ENCODE peak calls at places on chromosomes 11 and 22, in ten cellular contexts. T is cardiac muscle cell; V is CD8-positive, alpha-beta T cell; B is natural killer cell; C is upper lobe of right lung; J is coronary artery; A is left lung; K is IMR-90; H is cardiac fibroblast; U is left ventricle myocardium inferior. Z is an unnamed sample.

GRCh38 chr22:22531770-22532546 is 11.9 kb upstream of the ZNF280A start:
- DNase-seq in T (no peak), V (no peak), B (no peak), C (no peak), J (no peak), A (no peak), K (no peak), H (no peak), U (no peak), Z (no peak)

GRCh38 chr11:16356057-16356750 is at the start of gene SOX6:
- DNase-seq in T (peak), V (no peak), B (no peak), C (no peak), J (no peak), A (no peak), K (peak), H (no peak), U (no peak), Z (no peak)

GRCh38 chr11:88292156-88292844 is 45.2 kb downstream of the CTSC start:
- DNase-seq in T (peak), V (no peak), B (no peak), C (no peak), J (no peak), A (no peak), K (peak), H (peak), U (no peak), Z (no peak)

GRCh38 chr22:43008921-43009320 is 6.0 kb downstream of the PACSIN2 start:
- DNase-seq in T (no peak), V (no peak), B (no peak), C (no peak), J (no peak), A (no peak), K (no peak), H (no peak), U (no peak), Z (no peak)

GRCh38 chr11:83051760-83052671 is 19.7 kb downstream of the RAB30 start:
- DNase-seq in T (no peak), V (no peak), B (no peak), C (no peak), J (no peak), A (no peak), K (peak), H (peak), U (peak), Z (no peak)

GRCh38 chr22:33302049-33302545 is 243.9 kb upstream of the SYN3 start:
- DNase-seq in T (peak), V (peak), B (peak), C (peak), J (peak), A (peak), K (peak), H (peak), U (peak), Z (peak)

GRCh38 chr11:121478895-121479281 is 26.1 kb upstream of the SORL1-AS1 start:
- DNase-seq in T (no peak), V (no peak), B (no peak), C (no peak), J (no peak), A (no peak), K (no peak), H (no peak), U (no peak), Z (no peak)

GRCh38 chr11:108635106-108635505 is 29.8 kb upstream of the DDX10 start:
- DNase-seq in T (no peak), V (no peak), B (no peak), C (no peak), J (no peak), A (no peak), K (peak), H (no peak), U (no peak), Z (no peak)

GRCh38 chr11:2205214-2205770 is 33.7 kb upstream of the TH start:
- DNase-seq in T (no peak), V (no peak), B (peak), C (no peak), J (no peak), A (peak), K (no peak), H (no peak), U (no peak), Z (peak)

DNA sequence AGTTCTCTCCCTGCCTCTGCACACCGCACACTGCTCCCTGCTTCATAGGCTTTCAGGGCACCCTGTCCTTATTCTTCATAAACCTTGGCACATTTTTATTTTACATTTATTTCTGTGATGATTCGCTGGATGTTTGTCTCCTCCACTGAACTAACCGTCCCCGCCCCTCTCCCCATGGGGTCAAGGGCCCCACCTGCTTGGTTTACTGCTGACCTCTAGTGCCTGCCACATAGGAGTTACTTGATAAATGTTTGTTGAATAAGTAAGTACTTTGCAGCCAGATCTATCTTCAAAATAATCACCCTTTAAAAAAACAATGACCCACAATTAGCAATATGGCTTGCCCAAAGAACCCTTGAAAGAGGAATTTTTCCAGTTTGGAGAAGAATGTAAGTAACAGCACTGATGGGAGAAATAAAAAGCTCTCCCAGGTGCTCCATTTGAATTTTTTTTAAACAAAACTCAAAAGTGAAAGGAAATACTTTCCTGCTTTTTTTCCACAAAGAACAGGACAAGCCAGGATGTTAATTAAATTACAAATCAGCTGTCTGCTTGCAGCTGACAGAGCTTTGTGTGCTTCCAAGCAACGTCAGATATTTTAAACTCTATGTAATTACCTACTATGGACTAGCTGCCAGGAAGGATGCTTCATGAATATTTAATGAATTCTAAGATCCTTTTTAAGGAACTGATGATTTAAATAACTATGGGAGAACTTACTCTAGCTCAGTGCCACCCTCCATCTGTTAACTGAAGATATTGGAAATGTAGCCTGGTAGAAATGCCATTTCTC is 1083.6 kb downstream of the DLG2 start:
- DNase-seq in T (no peak), V (no peak), B (no peak), C (no peak), J (no peak), A (no peak), K (no peak), H (no peak), U (no peak), Z (no peak)
- TF ChIP-seq CTCF in T (no peak), V (no peak), B (no peak), C (no peak), J (no peak), A (no peak), K (no peak), H (no peak), U (no peak), Z (no peak)

GRCh38 chr11:134048028-134048427 is 20.8 kb upstream of the JAM3 start:
- DNase-seq in T (no peak), V (no peak), B (no peak), C (peak), J (no peak), A (no peak), K (no peak), H (no peak), U (no peak), Z (no peak)

GRCh38 chr11:134046681-134047449 is 22.0 kb upstream of the JAM3 start:
- DNase-seq in T (no peak), V (no peak), B (no peak), C (peak), J (no peak), A (no peak), K (no peak), H (no peak), U (no peak), Z (no peak)

GRCh38 chr11:134047586-134047999 is 21.3 kb upstream of the JAM3 start:
- DNase-seq in T (no peak), V (no peak), B (no peak), C (peak), J (peak), A (peak), K (peak), H (peak), U (peak), Z (no peak)

GRCh38 chr11:134044514-134045284 is 24.2 kb upstream of the JAM3 start:
- DNase-seq in T (no peak), V (no peak), B (no peak), C (peak), J (no peak), A (no peak), K (no peak), H (no peak), U (no peak), Z (no peak)

GRCh38 chr11:134045799-134046635 is 22.9 kb upstream of the JAM3 start:
- DNase-seq in T (peak), V (no peak), B (no peak), C (peak), J (no peak), A (no peak), K (no peak), H (no peak), U (peak), Z (no peak)
- TF ChIP-seq CTCF in T (peak), V (peak), B (no peak), C (peak), J (peak), A (no peak), K (peak), H (peak), U (peak), Z (peak)

GRCh38 chr11:46727952-46728658 is 9.1 kb downstream of the F2 start:
- DNase-seq in T (no peak), V (no peak), B (no peak), C (peak), J (no peak), A (no peak), K (no peak), H (no peak), U (no peak), Z (no peak)
- TF ChIP-seq CTCF in T (no peak), V (no peak), B (no peak), C (no peak), J (no peak), A (no peak), K (no peak), H (no peak), U (no peak), Z (no peak)

GRCh38 chr11:124970925-124971324 is 16.9 kb downstream of the CCDC15 start:
- DNase-seq in T (peak), V (no peak), B (no peak), C (no peak), J (no peak), A (no peak), K (peak), H (peak), U (no peak), Z (no peak)
- TF ChIP-seq CTCF in T (no peak), V (no peak), B (no peak), C (no peak), J (no peak), A (no peak), K (no peak), H (no peak), U (no peak), Z (no peak)

GRCh38 chr11:133930767-133931448 is 25.9 kb downstream of the IGSF9B start:
- DNase-seq in T (peak), V (no peak), B (no peak), C (no peak), J (no peak), A (no peak), K (no peak), H (peak), U (no peak), Z (no peak)
- TF ChIP-seq CTCF in T (peak), V (no peak), B (no peak), C (peak), J (no peak), A (peak), K (peak), H (peak), U (peak), Z (peak)

GRCh38 chr22:49554741-49555140 is 272.9 kb downstream of the BRD1 start:
- DNase-seq in T (no peak), V (no peak), B (no peak), C (peak), J (peak), A (peak), K (no peak), H (no peak), U (no peak), Z (peak)
- TF ChIP-seq CTCF in T (no peak), V (no peak), B (no peak), C (no peak), J (no peak), A (no peak), K (no peak), H (no peak), U (no peak), Z (no peak)

GRCh38 chr11:43735931-43736330 is 55.4 kb downstream of the HSD17B12 start:
- DNase-seq in T (no peak), V (no peak), B (no peak), C (no peak), J (no peak), A (no peak), K (peak), H (peak), U (no peak), Z (no peak)
- TF ChIP-seq CTCF in T (no peak), V (no peak), B (no peak), C (no peak), J (no peak), A (no peak), K (peak), H (peak), U (no peak), Z (no peak)

GRCh38 chr22:36979511-36979910 is 39.7 kb downstream of the TST start:
- DNase-seq in T (no peak), V (no peak), B (no peak), C (no peak), J (no peak), A (no peak), K (no peak), H (no peak), U (no peak), Z (no peak)

GRCh38 chr22:36985490-36985889 is 33.8 kb downstream of the TST start:
- DNase-seq in T (no peak), V (no peak), B (no peak), C (no peak), J (no peak), A (no peak), K (no peak), H (no peak), U (no peak), Z (no peak)

GRCh38 chr22:36981247-36981775 is 37.9 kb downstream of the TST start:
- DNase-seq in T (no peak), V (no peak), B (no peak), C (no peak), J (no peak), A (no peak), K (no peak), H (no peak), U (no peak), Z (no peak)

GRCh38 chr22:36979016-36979415 is 40.2 kb downstream of the TST start:
- DNase-seq in T (no peak), V (no peak), B (no peak), C (no peak), J (no peak), A (no peak), K (no peak), H (no peak), U (no peak), Z (no peak)

DNA sequence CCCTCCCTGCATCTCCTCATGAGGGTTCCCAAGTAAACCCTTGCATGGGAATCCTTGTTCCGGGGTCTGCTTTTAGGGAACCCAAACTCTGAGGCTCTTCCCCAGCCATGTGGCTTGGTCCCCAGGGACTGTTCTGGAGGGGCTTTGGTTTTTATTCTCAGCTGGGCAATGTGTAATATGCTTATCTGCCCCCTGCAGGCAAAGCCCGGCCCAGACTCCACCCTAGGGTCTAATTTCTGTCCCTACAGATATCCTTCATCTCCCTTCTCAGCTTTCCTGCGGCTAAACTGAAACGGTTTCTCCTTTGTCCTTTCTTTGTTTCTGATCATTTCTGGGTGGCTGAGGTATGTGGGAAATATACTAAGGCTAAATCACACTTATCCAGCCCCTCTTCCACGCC is 37.1 kb downstream of the TST start:
- DNase-seq in T (no peak), V (no peak), B (no peak), C (no peak), J (no peak), A (no peak), K (no peak), H (no peak), U (no peak), Z (no peak)
- TF ChIP-seq CTCF in T (peak), V (no peak), B (no peak), C (no peak), J (no peak), A (no peak), K (no peak), H (no peak), U (no peak), Z (no peak)

DNA sequence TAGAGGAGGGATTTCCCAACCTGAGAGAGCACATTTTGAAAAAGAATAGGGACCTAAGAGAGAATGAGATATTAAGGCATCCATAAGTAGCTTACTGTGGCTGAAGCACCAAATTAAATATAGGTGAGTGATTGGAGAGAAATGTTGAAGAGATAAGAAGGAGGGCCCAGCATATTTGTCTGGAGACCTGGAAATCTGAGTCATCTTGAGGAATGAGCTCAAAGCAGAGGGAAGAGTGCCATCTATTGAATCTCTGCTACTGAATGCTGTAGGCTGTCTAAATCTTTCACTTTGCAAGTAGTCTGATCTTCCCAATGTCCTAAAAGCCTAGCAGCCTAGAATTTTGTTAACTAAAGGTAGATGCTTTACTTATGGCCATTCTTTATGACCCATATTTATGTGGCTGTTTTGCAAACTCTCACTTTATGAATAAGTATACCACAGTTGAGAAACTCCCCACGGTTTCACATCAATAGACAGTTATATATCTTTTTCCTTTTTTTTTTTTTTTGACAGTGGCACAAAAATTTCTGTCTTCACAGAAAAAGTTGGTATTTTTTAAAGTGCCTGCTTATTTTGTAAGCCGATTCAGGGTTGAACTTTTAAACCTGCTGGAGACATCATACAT is 2093.5 kb downstream of the LRRC4C start:
- DNase-seq in T (peak), V (no peak), B (no peak), C (no peak), J (no peak), A (no peak), K (no peak), H (peak), U (no peak), Z (no peak)
- TF ChIP-seq CTCF in T (no peak), V (no peak), B (no peak), C (no peak), J (no peak), A (no peak), K (no peak), H (no peak), U (peak), Z (no peak)